ENCODE peak calls at places on chromosome 5, in four cellular contexts. J, G, D and R are unnamed samples.

GRCh38 chr5:96969401-96969800 is 33.5 kb downstream of the LNPEP start:
- DNase-seq in J (no peak), G (no peak), D (no peak), R (no peak)

GRCh38 chr5:26700759-26701384 is 337.5 kb downstream of the CDH9 start:
- DNase-seq in J (peak; percentile 4), G (peak; percentile 46), D (no peak), R (peak; percentile 24)

GRCh38 chr5:180282281-180282680 is 9.6 kb downstream of the MAPK9 start:
- DNase-seq in J (no peak), G (no peak), D (no peak), R (no peak)

GRCh38 chr5:150333400-150333799 is 24.1 kb upstream of the TCOF1 start:
- DNase-seq in J (no peak), G (no peak), D (no peak), R (no peak)

GRCh38 chr5:79509244-79509880 is 4.6 kb downstream of the HOMER1 start:
- DNase-seq in J (no peak), G (no peak), D (no peak), R (no peak)

GRCh38 chr5:141330299-141331080 is at the start of gene PCDHGA1:
- DNase-seq in J (no peak), G (no peak), D (no peak), R (no peak)

GRCh38 chr5:17796757-17797398 is 162.6 kb downstream of the TAF11L14 start:
- DNase-seq in J (no peak), G (no peak), D (no peak), R (no peak)

GRCh38 chr5:180670586-180671359 is 21.4 kb upstream of the FLT4 start:
- DNase-seq in J (no peak), G (peak; percentile 61), D (peak; percentile 28), R (no peak)

GRCh38 chr5:177491429-177491945 is 5.9 kb downstream of the PDLIM7 start:
- DNase-seq in J (no peak), G (peak; percentile 95), D (no peak), R (no peak)

GRCh38 chr5:171449426-171449825 is 30.0 kb downstream of the FGF18 start:
- DNase-seq in J (no peak), G (no peak), D (no peak), R (no peak)

GRCh38 chr5:154465169-154465568 is 12.9 kb downstream of the HAND1 start:
- DNase-seq in J (no peak), G (no peak), D (no peak), R (no peak)

GRCh38 chr5:116013207-116013777 is 19.0 kb upstream of the ARL14EPL start:
- DNase-seq in J (no peak), G (no peak), D (no peak), R (no peak)

GRCh38 chr5:58787982-58788381 is 205.1 kb downstream of the RAB3C start:
- DNase-seq in J (no peak), G (no peak), D (no peak), R (no peak)

GRCh38 chr5:603081-603998 is 8.8 kb upstream of the CEP72 start:
- DNase-seq in J (no peak), G (no peak), D (no peak), R (no peak)

GRCh38 chr5:62627121-62627520 is 48.5 kb downstream of the LRRC70 start:
- DNase-seq in J (no peak), G (no peak), D (no peak), R (no peak)

GRCh38 chr5:38670878-38671277 is 114.4 kb upstream of the LIFR start:
- DNase-seq in J (no peak), G (no peak), D (no peak), R (no peak)

GRCh38 chr5:175747539-175748060 is 89.7 kb downstream of the HRH2 start:
- DNase-seq in J (no peak), G (no peak), D (no peak), R (no peak)

GRCh38 chr5:87741891-87742290 is 329.2 kb upstream of the CCNH start:
- DNase-seq in J (no peak), G (no peak), D (no peak), R (no peak)

GRCh38 chr5:180328296-180329137 is 24.6 kb downstream of the GFPT2 start:
- DNase-seq in J (no peak), G (peak; percentile 82), D (peak; percentile 80), R (peak; percentile 55)

GRCh38 chr5:80825780-80826460 is 134.2 kb upstream of the RASGRF2 start:
- DNase-seq in J (no peak), G (no peak), D (no peak), R (no peak)

GRCh38 chr5:134128648-134128995 is 14.1 kb downstream of the TCF7 start:
- DNase-seq in J (no peak), G (no peak), D (no peak), R (no peak)

GRCh38 chr5:73437126-73438047 is 11.2 kb downstream of the FOXD1 start:
- DNase-seq in J (peak; percentile 34), G (peak; percentile 77), D (no peak), R (no peak)

GRCh38 chr5:10509593-10509992 is 54.3 kb upstream of the ANKRD33B start:
- DNase-seq in J (no peak), G (no peak), D (no peak), R (no peak)

GRCh38 chr5:21236896-21237830 is 1249.2 kb upstream of the CDH18 start:
- DNase-seq in J (no peak), G (no peak), D (no peak), R (no peak)

GRCh38 chr5:135212361-135213033 is 178.5 kb upstream of the PITX1 start:
- DNase-seq in J (no peak), G (no peak), D (no peak), R (no peak)

GRCh38 chr5:21219255-21219654 is 1231.3 kb upstream of the CDH18 start:
- DNase-seq in J (peak; percentile 9), G (no peak), D (no peak), R (no peak)

GRCh38 chr5:78746990-78747389 is 98.4 kb upstream of the LHFPL2 start:
- DNase-seq in J (no peak), G (peak; percentile 6), D (no peak), R (no peak)

GRCh38 chr5:136040746-136041415 is 12.1 kb downstream of the TGFBI start:
- DNase-seq in J (no peak), G (no peak), D (no peak), R (no peak)

GRCh38 chr5:88805151-88805784 is 77.7 kb downstream of the MEF2C start:
- DNase-seq in J (no peak), G (no peak), D (no peak), R (no peak)